ENCODE peak calls at places on chromosome 20, in eight cellular contexts. P is NCI-H82; S is RPMI7951; K is hypothalamus; X is GM23248; O is brain pericyte; N is upper lobe of right lung; R is activated naive CD8-positive, alpha-beta T cell treated with anti-CD3 and anti-CD28 coated beads for 36 hours. U is an unnamed sample.

GRCh38 chr20:50290815-50291214 is 100.2 kb downstream of the CEBPB start:
- DNase-seq in S (no peak), X (no peak), O (no peak), N (no peak), K (no peak), P (no peak), R (no peak), U (no peak)

GRCh38 chr20:48034754-48035153 is 249.5 kb upstream of the SULF2 start:
- DNase-seq in O (no peak), P (no peak), K (no peak), S (no peak), X (no peak), R (no peak), N (no peak), U (no peak)

GRCh38 chr20:58706975-58707681 is 14.5 kb downstream of the NPEPL1 start:
- DNase-seq in N (peak), R (no peak), O (no peak), X (no peak), S (no peak), K (no peak), P (no peak), U (no peak)

GRCh38 chr20:23684261-23684660 is 4.6 kb downstream of the CST4 start:
- DNase-seq in P (no peak), N (no peak), X (no peak), O (no peak), K (no peak), S (no peak), R (no peak), U (no peak)

GRCh38 chr20:47859255-47859654 is 74.0 kb upstream of the SULF2 start:
- DNase-seq in S (peak), N (no peak), R (no peak), K (no peak), X (peak), P (no peak), O (no peak), U (no peak)

GRCh38 chr20:61762208-61762710 is 303.4 kb downstream of the TAF4 start:
- DNase-seq in N (no peak), P (no peak), K (no peak), O (no peak), S (no peak), X (peak), R (no peak), U (no peak)

GRCh38 chr20:9483131-9483530 is 31.3 kb upstream of the LAMP5 start:
- DNase-seq in P (no peak), O (no peak), K (no peak), X (no peak), R (no peak), N (no peak), S (no peak), U (no peak)

GRCh38 chr20:2197166-2197565 is 95.5 kb downstream of the STK35 start:
- DNase-seq in N (no peak), O (no peak), S (no peak), R (no peak), K (no peak), X (no peak), P (no peak), U (no peak)

GRCh38 chr20:1324598-1325172 is 4.3 kb downstream of the SDCBP2 start:
- DNase-seq in X (peak), S (peak), O (no peak), N (no peak), P (no peak), K (no peak), R (peak), U (peak)

GRCh38 chr20:56393133-56393472 is 658 bp downstream of the CSTF1 start:
- DNase-seq in X (peak), R (no peak), P (peak), N (no peak), K (no peak), O (no peak), S (no peak), U (peak)

GRCh38 chr20:20333866-20334265 is 34.0 kb upstream of the INSM1 start:
- DNase-seq in K (no peak), X (no peak), S (no peak), N (no peak), O (no peak), P (no peak), R (no peak), U (no peak)

GRCh38 chr20:4073852-4074741 is 58.7 kb upstream of the RNF24 start:
- DNase-seq in K (peak), S (peak), X (peak), P (no peak), N (no peak), R (no peak), O (no peak), U (no peak)

GRCh38 chr20:11912664-11913415 is 4.9 kb upstream of the BTBD3 start:
- DNase-seq in O (no peak), P (no peak), X (no peak), S (no peak), N (no peak), K (no peak), R (no peak), U (no peak)

GRCh38 chr20:54263266-54263665 is 55.4 kb downstream of the PFDN4 start:
- DNase-seq in N (no peak), K (no peak), R (no peak), S (peak), O (no peak), X (no peak), P (no peak), U (no peak)

U was measured in ELR.